ENCODE peak calls at places on chromosome 4, in four cellular contexts. One of them, this sample, is unnamed.
A peak's percentile ranks its signal among the peaks of the same experiment; 100 is the strongest.

GRCh38 chr4:95547708-95548471 is 883 bp downstream of the UNC5C start:
- DNase-seq in cardiac muscle cell: peak; percentile 58
- DNase-seq in PC-3: peak; percentile 18
- DNase-seq in stimulated activated CD8-positive, alpha-beta memory T cell treated with anti-CD3 and anti-CD28 coated beads, Interleukin-15, amount 100 ng/mL, for 4 hours: no peak
- DNase-seq in this sample: no peak

GRCh38 chr4:38606587-38606905 is 57.5 kb upstream of the KLF3 start:
- DNase-seq in PC-3: no peak
- DNase-seq in cardiac muscle cell: no peak
- DNase-seq in stimulated activated CD8-positive, alpha-beta memory T cell treated with anti-CD3 and anti-CD28 coated beads, Interleukin-15, amount 100 ng/mL, for 4 hours: no peak
- DNase-seq in this sample: no peak

GRCh38 chr4:95672811-95673210 is 124.0 kb upstream of the UNC5C start:
- DNase-seq in stimulated activated CD8-positive, alpha-beta memory T cell treated with anti-CD3 and anti-CD28 coated beads, Interleukin-15, amount 100 ng/mL, for 4 hours: no peak
- DNase-seq in cardiac muscle cell: no peak
- DNase-seq in PC-3: no peak
- DNase-seq in this sample: no peak

GRCh38 chr4:95921470-95921869 is 81.6 kb downstream of the PDHA2 start:
- DNase-seq in PC-3: no peak
- DNase-seq in cardiac muscle cell: no peak
- DNase-seq in stimulated activated CD8-positive, alpha-beta memory T cell treated with anti-CD3 and anti-CD28 coated beads, Interleukin-15, amount 100 ng/mL, for 4 hours: no peak
- DNase-seq in this sample: no peak

GRCh38 chr4:82282875-82283274 is 90.9 kb downstream of the HNRNPD start:
- DNase-seq in cardiac muscle cell: no peak
- DNase-seq in stimulated activated CD8-positive, alpha-beta memory T cell treated with anti-CD3 and anti-CD28 coated beads, Interleukin-15, amount 100 ng/mL, for 4 hours: no peak
- DNase-seq in PC-3: no peak
- DNase-seq in this sample: no peak

GRCh38 chr4:5376015-5376414 is 324.7 kb downstream of the STK32B start:
- DNase-seq in stimulated activated CD8-positive, alpha-beta memory T cell treated with anti-CD3 and anti-CD28 coated beads, Interleukin-15, amount 100 ng/mL, for 4 hours: no peak
- DNase-seq in PC-3: no peak
- DNase-seq in cardiac muscle cell: no peak
- DNase-seq in this sample: no peak

GRCh38 chr4:57233391-57233790 is 123.2 kb upstream of the IGFBP7 start:
- DNase-seq in PC-3: peak; percentile 85
- DNase-seq in cardiac muscle cell: no peak
- DNase-seq in stimulated activated CD8-positive, alpha-beta memory T cell treated with anti-CD3 and anti-CD28 coated beads, Interleukin-15, amount 100 ng/mL, for 4 hours: no peak
- DNase-seq in this sample: no peak

GRCh38 chr4:120327276-120327675 is 260.6 kb upstream of the MAD2L1 start:
- DNase-seq in PC-3: no peak
- DNase-seq in cardiac muscle cell: no peak
- DNase-seq in stimulated activated CD8-positive, alpha-beta memory T cell treated with anti-CD3 and anti-CD28 coated beads, Interleukin-15, amount 100 ng/mL, for 4 hours: no peak
- DNase-seq in this sample: no peak

GRCh38 chr4:27684501-27685077 is 823.9 kb downstream of the STIM2 start:
- DNase-seq in stimulated activated CD8-positive, alpha-beta memory T cell treated with anti-CD3 and anti-CD28 coated beads, Interleukin-15, amount 100 ng/mL, for 4 hours: no peak
- DNase-seq in PC-3: peak; percentile 71
- DNase-seq in cardiac muscle cell: peak; percentile 81
- DNase-seq in this sample: no peak

GRCh38 chr4:57966987-57967760 is 857.0 kb upstream of the IGFBP7 start:
- DNase-seq in stimulated activated CD8-positive, alpha-beta memory T cell treated with anti-CD3 and anti-CD28 coated beads, Interleukin-15, amount 100 ng/mL, for 4 hours: no peak
- DNase-seq in PC-3: no peak
- DNase-seq in cardiac muscle cell: no peak
- DNase-seq in this sample: no peak

GRCh38 chr4:175971393-175972179 is 94.1 kb upstream of the WDR17 start:
- DNase-seq in cardiac muscle cell: peak; percentile 8
- DNase-seq in stimulated activated CD8-positive, alpha-beta memory T cell treated with anti-CD3 and anti-CD28 coated beads, Interleukin-15, amount 100 ng/mL, for 4 hours: no peak
- DNase-seq in PC-3: no peak
- DNase-seq in this sample: no peak

GRCh38 chr4:138979742-138980141 is 35.8 kb upstream of the NOCT start:
- DNase-seq in PC-3: no peak
- DNase-seq in cardiac muscle cell: no peak
- DNase-seq in stimulated activated CD8-positive, alpha-beta memory T cell treated with anti-CD3 and anti-CD28 coated beads, Interleukin-15, amount 100 ng/mL, for 4 hours: no peak
- DNase-seq in this sample: no peak

GRCh38 chr4:87038837-87039715 is 104.3 kb downstream of the AFF1 start:
- DNase-seq in cardiac muscle cell: peak; percentile 88
- DNase-seq in stimulated activated CD8-positive, alpha-beta memory T cell treated with anti-CD3 and anti-CD28 coated beads, Interleukin-15, amount 100 ng/mL, for 4 hours: no peak
- DNase-seq in PC-3: peak; percentile 17
- DNase-seq in this sample: no peak

GRCh38 chr4:54228064-54228527 is 997 bp upstream of the PDGFRA start:
- DNase-seq in cardiac muscle cell: peak; percentile 92
- DNase-seq in stimulated activated CD8-positive, alpha-beta memory T cell treated with anti-CD3 and anti-CD28 coated beads, Interleukin-15, amount 100 ng/mL, for 4 hours: no peak
- DNase-seq in PC-3: peak; percentile 83
- DNase-seq in this sample: peak; percentile 91

GRCh38 chr4:187309456-187309855 is 585.8 kb upstream of the FAT1 start:
- DNase-seq in cardiac muscle cell: no peak
- DNase-seq in stimulated activated CD8-positive, alpha-beta memory T cell treated with anti-CD3 and anti-CD28 coated beads, Interleukin-15, amount 100 ng/mL, for 4 hours: no peak
- DNase-seq in PC-3: peak; percentile 80
- DNase-seq in this sample: no peak

GRCh38 chr4:22595684-22596083 is 79.8 kb upstream of the ADGRA3 start:
- DNase-seq in stimulated activated CD8-positive, alpha-beta memory T cell treated with anti-CD3 and anti-CD28 coated beads, Interleukin-15, amount 100 ng/mL, for 4 hours: no peak
- DNase-seq in PC-3: no peak
- DNase-seq in cardiac muscle cell: no peak
- DNase-seq in this sample: no peak

GRCh38 chr4:41106081-41106480 is 108.3 kb downstream of the APBB2 start:
- DNase-seq in cardiac muscle cell: no peak
- DNase-seq in stimulated activated CD8-positive, alpha-beta memory T cell treated with anti-CD3 and anti-CD28 coated beads, Interleukin-15, amount 100 ng/mL, for 4 hours: no peak
- DNase-seq in PC-3: no peak
- DNase-seq in this sample: no peak

GRCh38 chr4:153341575-153342090 is 2.9 kb upstream of the MND1 start:
- DNase-seq in PC-3: peak; percentile 75
- DNase-seq in stimulated activated CD8-positive, alpha-beta memory T cell treated with anti-CD3 and anti-CD28 coated beads, Interleukin-15, amount 100 ng/mL, for 4 hours: no peak
- DNase-seq in cardiac muscle cell: no peak
- DNase-seq in this sample: no peak

GRCh38 chr4:170529760-170530440 is 440.1 kb upstream of the AADAT start:
- DNase-seq in PC-3: peak; percentile 45
- DNase-seq in stimulated activated CD8-positive, alpha-beta memory T cell treated with anti-CD3 and anti-CD28 coated beads, Interleukin-15, amount 100 ng/mL, for 4 hours: no peak
- DNase-seq in cardiac muscle cell: no peak
- DNase-seq in this sample: no peak

GRCh38 chr4:99510721-99511120 is at the start of gene C4orf17:
- DNase-seq in cardiac muscle cell: no peak
- DNase-seq in stimulated activated CD8-positive, alpha-beta memory T cell treated with anti-CD3 and anti-CD28 coated beads, Interleukin-15, amount 100 ng/mL, for 4 hours: no peak
- DNase-seq in PC-3: no peak
- DNase-seq in this sample: no peak

GRCh38 chr4:142532054-142532453 is 314.0 kb downstream of the INPP4B start:
- DNase-seq in stimulated activated CD8-positive, alpha-beta memory T cell treated with anti-CD3 and anti-CD28 coated beads, Interleukin-15, amount 100 ng/mL, for 4 hours: no peak
- DNase-seq in cardiac muscle cell: peak; percentile 77
- DNase-seq in PC-3: no peak
- DNase-seq in this sample: no peak

GRCh38 chr4:169619518-169619957 is 840 bp upstream of the CLCN3 start:
- DNase-seq in stimulated activated CD8-positive, alpha-beta memory T cell treated with anti-CD3 and anti-CD28 coated beads, Interleukin-15, amount 100 ng/mL, for 4 hours: no peak
- DNase-seq in PC-3: peak; percentile 72
- DNase-seq in cardiac muscle cell: peak; percentile 65
- DNase-seq in this sample: no peak

GRCh38 chr4:2060578-2061207 is 1.6 kb downstream of the NAT8L start:
- DNase-seq in cardiac muscle cell: peak; percentile 14
- DNase-seq in stimulated activated CD8-positive, alpha-beta memory T cell treated with anti-CD3 and anti-CD28 coated beads, Interleukin-15, amount 100 ng/mL, for 4 hours: no peak
- DNase-seq in PC-3: no peak
- DNase-seq in this sample: no peak

GRCh38 chr4:2126309-2127043 is 67.3 kb downstream of the NAT8L start:
- DNase-seq in PC-3: no peak
- DNase-seq in stimulated activated CD8-positive, alpha-beta memory T cell treated with anti-CD3 and anti-CD28 coated beads, Interleukin-15, amount 100 ng/mL, for 4 hours: no peak
- DNase-seq in cardiac muscle cell: no peak
- DNase-seq in this sample: no peak

GRCh38 chr4:53702334-53703266 is 111.3 kb upstream of the LNX1 start:
- DNase-seq in PC-3: peak; percentile 86
- DNase-seq in stimulated activated CD8-positive, alpha-beta memory T cell treated with anti-CD3 and anti-CD28 coated beads, Interleukin-15, amount 100 ng/mL, for 4 hours: no peak
- DNase-seq in cardiac muscle cell: peak; percentile 16
- DNase-seq in this sample: peak; percentile 74

GRCh38 chr4:164501074-164501473 is 252.9 kb upstream of the SMIM31 start:
- DNase-seq in cardiac muscle cell: no peak
- DNase-seq in stimulated activated CD8-positive, alpha-beta memory T cell treated with anti-CD3 and anti-CD28 coated beads, Interleukin-15, amount 100 ng/mL, for 4 hours: no peak
- DNase-seq in PC-3: peak; percentile 57
- DNase-seq in this sample: no peak

GRCh38 chr4:108881190-108881589 is 118.3 kb upstream of the ETNPPL start:
- DNase-seq in cardiac muscle cell: no peak
- DNase-seq in PC-3: no peak
- DNase-seq in stimulated activated CD8-positive, alpha-beta memory T cell treated with anti-CD3 and anti-CD28 coated beads, Interleukin-15, amount 100 ng/mL, for 4 hours: no peak
- DNase-seq in this sample: no peak

GRCh38 chr4:156321203-156321602 is 367.5 kb upstream of the CTSO start:
- DNase-seq in cardiac muscle cell: no peak
- DNase-seq in PC-3: peak; percentile 86
- DNase-seq in stimulated activated CD8-positive, alpha-beta memory T cell treated with anti-CD3 and anti-CD28 coated beads, Interleukin-15, amount 100 ng/mL, for 4 hours: no peak
- DNase-seq in this sample: no peak

GRCh38 chr4:14752341-14753046 is 249.8 kb upstream of the CPEB2 start:
- DNase-seq in PC-3: no peak
- DNase-seq in cardiac muscle cell: no peak
- DNase-seq in stimulated activated CD8-positive, alpha-beta memory T cell treated with anti-CD3 and anti-CD28 coated beads, Interleukin-15, amount 100 ng/mL, for 4 hours: no peak
- DNase-seq in this sample: no peak

GRCh38 chr4:26298198-26298950 is 22.4 kb upstream of the RBPJ start:
- DNase-seq in cardiac muscle cell: no peak
- DNase-seq in PC-3: peak; percentile 71
- DNase-seq in stimulated activated CD8-positive, alpha-beta memory T cell treated with anti-CD3 and anti-CD28 coated beads, Interleukin-15, amount 100 ng/mL, for 4 hours: no peak
- DNase-seq in this sample: no peak

GRCh38 chr4:118268780-118269179 is 84.0 kb downstream of the PRSS12 start:
- DNase-seq in stimulated activated CD8-positive, alpha-beta memory T cell treated with anti-CD3 and anti-CD28 coated beads, Interleukin-15, amount 100 ng/mL, for 4 hours: no peak
- DNase-seq in PC-3: no peak
- DNase-seq in cardiac muscle cell: no peak
- DNase-seq in this sample: no peak

GRCh38 chr4:33071552-33071951 is 2351.4 kb downstream of the PCDH7 start:
- DNase-seq in PC-3: no peak
- DNase-seq in stimulated activated CD8-positive, alpha-beta memory T cell treated with anti-CD3 and anti-CD28 coated beads, Interleukin-15, amount 100 ng/mL, for 4 hours: no peak
- DNase-seq in cardiac muscle cell: no peak
- DNase-seq in this sample: no peak

GRCh38 chr4:127782025-127782274 is 172 bp upstream of the HSPA4L start:
- DNase-seq in PC-3: peak; percentile 82
- DNase-seq in cardiac muscle cell: no peak
- DNase-seq in stimulated activated CD8-positive, alpha-beta memory T cell treated with anti-CD3 and anti-CD28 coated beads, Interleukin-15, amount 100 ng/mL, for 4 hours: no peak
- DNase-seq in this sample: peak; percentile 88